ENCODE peak calls at places on chromosomes 2 and 18, in eight cellular contexts. W is CD8-positive, alpha-beta T cell; U is prostate gland; D is ovary; I is hepatocyte; G is A549; R is stomach; S is right lobe of liver. Q is an unnamed sample.

GRCh38 chr2:19362652-19363473 is 4.4 kb upstream of the OSR1 start:
- DNase-seq in W (no peak), U (peak; percentile 81), D (peak; percentile 86), I (peak; percentile 90), G (peak; percentile 87), R (peak; percentile 78), S (peak; percentile 84), Q (peak; percentile 89)

GRCh38 chr18:46392576-46392975 is 264.4 kb downstream of the LOXHD1 start:
- DNase-seq in W (no peak), U (no peak), D (no peak), I (no peak), G (no peak), R (no peak), S (no peak), Q (no peak)

GRCh38 chr2:5666798-5667197 is 25.4 kb upstream of the SOX11 start:
- DNase-seq in W (no peak), U (no peak), D (no peak), I (no peak), G (no peak), R (no peak), S (no peak), Q (no peak)

GRCh38 chr2:189254268-189254883 is 74.8 kb upstream of the COL5A2 start:
- DNase-seq in W (no peak), U (no peak), D (peak; percentile 40), I (peak; percentile 39), G (no peak), R (no peak), S (no peak), Q (no peak)

GRCh38 chr2:104321800-104322164 is 532.1 kb upstream of the POU3F3 start:
- DNase-seq in W (no peak), U (no peak), D (no peak), I (peak; percentile 8), G (no peak), R (no peak), S (no peak), Q (no peak)

GRCh38 chr2:171478345-171478744 is 43.9 kb upstream of the CYBRD1 start:
- DNase-seq in W (no peak), U (no peak), D (no peak), I (no peak), G (no peak), R (no peak), S (no peak), Q (no peak)

GRCh38 chr2:1883476-1883875 is 139.2 kb upstream of the PXDN start:
- DNase-seq in W (no peak), U (no peak), D (no peak), I (no peak), G (no peak), R (no peak), S (peak; percentile 18), Q (no peak)

GRCh38 chr2:127532296-127532695 is 3.2 kb upstream of the MYO7B start:
- DNase-seq in W (no peak), U (no peak), D (no peak), I (no peak), G (no peak), R (no peak), S (no peak), Q (no peak)

GRCh38 chr2:125313806-125314205 is 1288.7 kb downstream of the CNTNAP5 start:
- DNase-seq in W (no peak), U (no peak), D (no peak), I (no peak), G (no peak), R (no peak), S (no peak), Q (no peak)

GRCh38 chr2:125312342-125312741 is 1287.3 kb downstream of the CNTNAP5 start:
- DNase-seq in W (no peak), U (no peak), D (no peak), I (no peak), G (no peak), R (no peak), S (no peak), Q (no peak)

DNA sequence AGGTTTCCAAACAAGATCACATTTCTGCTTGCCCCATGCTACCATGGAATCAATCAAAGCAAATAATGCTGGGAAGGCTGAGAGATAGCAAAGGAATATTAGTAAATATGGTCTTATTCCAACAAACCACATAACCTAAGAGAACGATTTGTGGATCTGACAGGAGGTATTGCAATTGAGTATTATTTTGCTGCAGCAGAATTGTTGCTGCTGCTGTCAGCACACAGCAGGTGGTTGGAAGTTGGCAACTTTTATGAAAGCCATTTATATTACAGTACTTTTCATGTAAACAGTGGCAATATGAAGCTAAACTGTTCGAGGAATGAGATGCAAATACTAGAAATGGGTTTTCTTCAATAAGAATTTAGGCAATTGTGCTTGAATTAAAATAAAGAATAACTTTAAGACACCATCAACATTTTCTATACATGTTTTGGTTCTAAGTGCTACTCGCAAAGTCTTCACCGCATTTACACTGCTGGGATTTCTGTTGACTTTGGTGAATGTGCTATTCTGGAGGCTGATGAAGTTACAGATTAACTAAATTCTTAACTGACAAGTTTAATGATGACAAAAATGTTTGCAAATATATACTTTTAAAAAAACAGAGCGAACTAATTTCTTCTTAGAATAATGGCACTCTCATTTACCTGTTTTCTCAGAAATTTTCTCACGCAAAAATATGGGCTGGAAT is 1285.7 kb downstream of the CNTNAP5 start:
- DNase-seq in W (no peak), U (no peak), D (no peak), I (no peak), G (no peak), R (no peak), S (no peak), Q (no peak)
- H3K4me3 ChIP-seq in W (no peak overlapping the region), U (no peak overlapping the region), D (no peak overlapping the region), I (no peak overlapping the region), G (no peak overlapping the region), R (no peak overlapping the region), S (no peak overlapping the region), Q (no peak overlapping the region)

GRCh38 chr18:13611616-13612110 is 114.7 kb downstream of the FAM210A start:
- DNase-seq in W (no peak), U (no peak), D (no peak), I (peak; percentile 23), G (no peak), R (no peak), S (no peak), Q (peak; percentile 46)

GRCh38 chr18:13612111-13612997 is 114.0 kb downstream of the FAM210A start:
- DNase-seq in W (peak; percentile 68), U (no peak), D (no peak), I (no peak), G (no peak), R (peak; percentile 44), S (no peak), Q (no peak)

GRCh38 chr18:13613099-13613498 is 113.3 kb downstream of the FAM210A start:
- DNase-seq in W (no peak), U (no peak), D (no peak), I (no peak), G (no peak), R (no peak), S (no peak), Q (no peak)

GRCh38 chr18:13610517-13610916 is 115.8 kb downstream of the FAM210A start:
- DNase-seq in W (no peak), U (no peak), D (no peak), I (no peak), G (no peak), R (no peak), S (no peak), Q (peak; percentile 21)

DNA sequence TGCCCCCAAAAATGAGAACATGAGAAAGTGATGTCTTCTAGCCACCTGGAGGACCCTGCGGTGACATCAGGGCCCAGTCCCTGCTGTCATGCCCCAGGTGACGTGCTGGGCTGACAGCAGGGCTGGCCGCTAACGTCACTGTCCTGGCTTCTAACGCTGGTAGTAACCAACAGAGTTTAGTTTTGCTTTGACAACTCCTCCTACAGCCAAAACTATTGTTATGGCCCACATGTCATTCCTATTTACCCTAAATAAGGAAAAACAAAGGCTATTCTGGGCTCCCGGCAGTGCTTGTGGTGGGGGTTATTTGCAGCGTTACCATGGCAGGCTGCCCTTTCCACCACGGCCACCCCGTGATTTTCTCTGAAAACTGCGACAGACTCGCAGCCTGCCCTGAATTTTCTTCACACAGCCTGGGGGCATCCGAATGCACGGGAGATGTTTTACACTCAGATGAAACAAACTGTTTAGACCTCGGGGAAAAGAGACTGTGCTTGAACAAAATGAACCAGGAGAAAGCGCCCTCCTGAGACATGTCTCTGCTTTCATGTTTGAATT is 115.2 kb downstream of the FAM210A start:
- DNase-seq in W (peak; percentile 33), U (no peak), D (peak; percentile 37), I (peak; percentile 24), G (no peak), R (no peak), S (no peak), Q (peak; percentile 6)
- TF ChIP-seq CTCF in W (no peak), U (no peak), D (no peak), I (no peak), G (no peak), R (no peak), S (no peak), Q (no peak)

GRCh38 chr2:55050133-55050994 is at the start of gene RTN4:
- DNase-seq in W (peak; percentile 97), U (peak; percentile 99), D (peak; percentile 99), I (peak; percentile 99), G (peak; percentile 97), R (peak; percentile 97), S (peak; percentile 98), Q (peak; percentile 100)
- H3K4me1 ChIP-seq in W (peaks cover 60% of the 10 kb centered on the region), U (peaks cover 8% of the 10 kb centered on the region), D (peaks cover 6% of the 10 kb centered on the region), I (peaks cover 35% of the 10 kb centered on the region), G (peaks cover 38% of the 10 kb centered on the region), R (peaks cover 28% of the 10 kb centered on the region), S (no peaks in the 10 kb centered on the region), Q (peaks cover 35% of the 10 kb centered on the region)

GRCh38 chr18:23572570-23572969 is 13.7 kb downstream of the NPC1 start:
- DNase-seq in W (no peak), U (no peak), D (no peak), I (no peak), G (no peak), R (no peak), S (no peak), Q (no peak)

GRCh38 chr18:23575309-23575651 is 11.0 kb downstream of the NPC1 start:
- DNase-seq in W (no peak), U (no peak), D (no peak), I (no peak), G (no peak), R (no peak), S (no peak), Q (no peak)

GRCh38 chr18:23573020-23573419 is 13.3 kb downstream of the NPC1 start:
- DNase-seq in W (no peak), U (no peak), D (no peak), I (no peak), G (no peak), R (no peak), S (no peak), Q (no peak)

GRCh38 chr18:23573948-23574431 is 12.3 kb downstream of the NPC1 start:
- DNase-seq in W (no peak), U (no peak), D (peak; percentile 37), I (peak; percentile 55), G (no peak), R (no peak), S (no peak), Q (no peak)

DNA sequence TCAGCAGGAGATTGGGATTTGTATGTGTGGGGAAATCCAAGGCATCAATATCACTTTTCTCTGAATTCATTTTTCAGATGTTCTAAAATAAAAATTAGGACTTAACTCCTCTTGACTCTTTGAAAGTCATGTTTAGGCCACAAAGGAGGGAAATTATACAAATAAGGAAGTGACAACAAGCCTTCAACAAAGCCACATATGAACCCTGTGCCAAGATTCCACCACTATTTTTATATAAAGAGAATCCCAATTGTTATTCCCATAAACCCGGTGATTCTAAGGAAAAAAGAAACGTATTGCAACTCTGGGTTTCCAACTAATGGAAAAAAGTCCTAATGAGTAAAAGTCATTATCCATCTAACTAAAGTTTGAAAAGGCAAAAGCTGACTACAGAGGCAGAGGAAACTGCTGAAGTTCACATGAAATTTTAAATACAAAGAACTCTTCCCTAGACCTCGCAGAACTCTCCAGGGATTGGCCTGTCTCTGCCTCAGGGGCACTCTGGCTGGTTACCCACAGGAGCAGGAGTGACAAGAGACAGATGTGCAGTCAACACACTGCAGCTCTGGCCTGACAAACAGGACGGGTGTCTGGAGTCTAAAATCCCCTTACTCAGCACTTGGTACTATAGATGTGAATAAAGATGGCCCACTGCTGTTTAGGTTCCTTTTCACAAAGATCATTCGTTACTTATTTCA is 11.5 kb downstream of the NPC1 start:
- DNase-seq in W (no peak), U (no peak), D (no peak), I (no peak), G (no peak), R (no peak), S (no peak), Q (peak; percentile 29)
- H3K4me3 ChIP-seq in W (peak overlapping the region; percentile 9), U (no peak overlapping the region), D (no peak overlapping the region), I (no peak overlapping the region), G (no peak overlapping the region), R (no peak overlapping the region), S (no peak overlapping the region), Q (no peak overlapping the region)